ENCODE peak calls at places on chromosomes 13 and 19, in six cellular contexts. S, Z, K, W, I and R are unnamed samples.

GRCh38 chr13:52924241-52925148 is 76.1 kb upstream of the PCDH8 start:
- DNase-seq in S (peak; percentile 39), Z (no peak), K (no peak), W (no peak), I (no peak), R (no peak)

GRCh38 chr19:45103625-45104319 is 10.8 kb downstream of the PPP1R37 start:
- DNase-seq in S (no peak), Z (no peak), K (peak; percentile 44), W (no peak), I (peak; percentile 29), R (no peak)

GRCh38 chr19:47232422-47233211 is 1.6 kb upstream of the BBC3 start:
- DNase-seq in S (no peak), Z (no peak), K (no peak), W (peak; percentile 43), I (no peak), R (no peak)

GRCh38 chr19:31139871-31140505 is 209.2 kb downstream of the TSHZ3 start:
- DNase-seq in S (no peak), Z (no peak), K (no peak), W (peak; percentile 85), I (no peak), R (no peak)

GRCh38 chr19:41646589-41647204 is 19.8 kb upstream of the CEACAM4 start:
- DNase-seq in S (peak; percentile 39), Z (no peak), K (no peak), W (no peak), I (peak; percentile 21), R (no peak)

GRCh38 chr19:38046254-38047047 is 139.4 kb downstream of the SIPA1L3 start:
- DNase-seq in S (no peak), Z (no peak), K (no peak), W (no peak), I (no peak), R (no peak)

GRCh38 chr13:58991826-58992477 is 1171.8 kb downstream of the DIAPH3 start:
- DNase-seq in S (no peak), Z (no peak), K (no peak), W (no peak), I (no peak), R (no peak)

GRCh38 chr19:16324384-16325160 is at the start of gene KLF2:
- DNase-seq in S (peak; percentile 89), Z (peak; percentile 98), K (peak; percentile 96), W (peak; percentile 90), I (peak; percentile 97), R (peak; percentile 77)

GRCh38 chr19:48556163-48556562 is 4.2 kb downstream of the SULT2B1 start:
- DNase-seq in S (no peak), Z (no peak), K (no peak), W (peak; percentile 41), I (no peak), R (no peak)

GRCh38 chr19:46944918-46945628 is 74.6 kb upstream of the NPAS1 start:
- DNase-seq in S (peak; percentile 34), Z (peak; percentile 87), K (peak; percentile 84), W (peak; percentile 76), I (peak; percentile 75), R (no peak)

GRCh38 chr19:15550847-15551182 is 42.5 kb downstream of the CYP4F22 start:
- DNase-seq in S (no peak), Z (no peak), K (no peak), W (no peak), I (no peak), R (no peak)

GRCh38 chr13:39787086-39787487 is 131.6 kb downstream of the COG6 start:
- DNase-seq in S (no peak), Z (no peak), K (peak; percentile 11), W (no peak), I (no peak), R (no peak)

GRCh38 chr19:43471091-43471490 is 5.7 kb upstream of the LYPD3 start:
- DNase-seq in S (no peak), Z (no peak), K (no peak), W (no peak), I (no peak), R (no peak)

GRCh38 chr13:65339236-65339635 is 1890.9 kb downstream of the PCDH9 start:
- DNase-seq in S (no peak), Z (no peak), K (no peak), W (peak; percentile 22), I (no peak), R (no peak)

GRCh38 chr19:52997975-52998374 is 15.7 kb upstream of the ERVV-1 start:
- DNase-seq in S (no peak), Z (no peak), K (no peak), W (no peak), I (no peak), R (no peak)

GRCh38 chr13:26919311-26919710 is 158.7 kb upstream of the GPR12 start:
- DNase-seq in S (no peak), Z (no peak), K (no peak), W (no peak), I (no peak), R (no peak)

GRCh38 chr13:95643814-95644598 is 500 bp downstream of the DZIP1 start:
- DNase-seq in S (peak; percentile 80), Z (peak; percentile 59), K (peak; percentile 17), W (peak; percentile 37), I (peak; percentile 24), R (peak; percentile 83)

GRCh38 chr13:94662274-94662945 is 49.9 kb downstream of the SOX21 start:
- DNase-seq in S (peak; percentile 32), Z (no peak), K (no peak), W (no peak), I (no peak), R (no peak)

GRCh38 chr13:59533561-59534337 is 630.0 kb downstream of the DIAPH3 start:
- DNase-seq in S (no peak), Z (no peak), K (no peak), W (peak; percentile 80), I (no peak), R (no peak)

GRCh38 chr13:105552078-105552477 is 983.4 kb downstream of the EFNB2 start:
- DNase-seq in S (no peak), Z (no peak), K (no peak), W (no peak), I (no peak), R (no peak)

GRCh38 chr19:55189424-55189823 is 9.3 kb upstream of the SYT5 start:
- DNase-seq in S (no peak), Z (peak; percentile 71), K (peak; percentile 38), W (peak; percentile 96), I (no peak), R (no peak)

GRCh38 chr19:4896372-4896771 is 6.3 kb downstream of the ARRDC5 start:
- DNase-seq in S (no peak), Z (peak; percentile 77), K (no peak), W (peak; percentile 33), I (no peak), R (no peak)

GRCh38 chr19:55626350-55626749 is 2.0 kb upstream of the ZNF784 start:
- DNase-seq in S (no peak), Z (no peak), K (no peak), W (no peak), I (no peak), R (no peak)

GRCh38 chr13:29103036-29103800 is 283.1 kb downstream of the MTUS2 start:
- DNase-seq in S (no peak), Z (no peak), K (no peak), W (no peak), I (no peak), R (no peak)

GRCh38 chr13:29110003-29110402 is 289.9 kb downstream of the MTUS2 start:
- DNase-seq in S (no peak), Z (no peak), K (no peak), W (no peak), I (no peak), R (no peak)

GRCh38 chr13:29106651-29107050 is 286.5 kb downstream of the MTUS2 start:
- DNase-seq in S (no peak), Z (no peak), K (no peak), W (no peak), I (no peak), R (no peak)

GRCh38 chr13:29104461-29104860 is 284.3 kb downstream of the MTUS2 start:
- DNase-seq in S (no peak), Z (no peak), K (no peak), W (no peak), I (no peak), R (no peak)

GRCh38 chr13:29105779-29106178 is 285.6 kb downstream of the MTUS2 start:
- DNase-seq in S (peak; percentile 6), Z (no peak), K (no peak), W (no peak), I (no peak), R (no peak)
- TF ChIP-seq CTCF in S (peak; percentile 45), Z (no peak), K (no peak), W (no peak), I (no peak), R (peak; percentile 61)

DNA sequence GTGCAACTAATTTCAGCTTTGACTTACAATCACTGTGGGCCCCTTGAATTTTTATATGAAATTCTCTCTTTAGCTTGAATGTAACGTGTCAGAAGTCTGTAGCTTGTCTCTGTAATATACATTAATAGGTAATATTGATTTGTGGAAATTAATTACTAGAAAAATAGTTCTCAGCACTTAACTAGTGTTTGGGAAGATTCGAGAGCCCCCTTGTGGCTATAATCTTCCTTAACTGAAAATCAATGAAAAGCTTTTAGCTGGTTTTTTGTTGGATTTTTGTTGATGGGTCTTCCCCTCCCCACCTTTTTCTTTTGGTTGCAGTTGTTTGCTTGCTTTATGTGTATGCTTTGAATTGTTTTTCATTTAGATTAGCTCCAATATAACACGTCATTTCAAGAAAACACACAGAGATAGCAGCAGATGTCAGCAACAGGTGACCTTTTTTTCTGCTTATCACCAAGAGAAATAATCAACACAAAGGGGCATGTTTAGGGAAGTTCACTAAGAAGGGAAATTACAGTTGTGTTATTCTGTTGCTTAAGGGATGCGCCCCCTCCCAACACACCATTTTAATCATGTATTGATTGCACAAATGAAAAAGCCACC is 176.8 kb downstream of the OXGR1 start:
- DNase-seq in S (peak; percentile 14), Z (no peak), K (no peak), W (no peak), I (no peak), R (no peak)
- TF ChIP-seq CTCF in S (peak; percentile 66), Z (peak; percentile 39), K (peak; percentile 48), W (peak; percentile 48), I (peak; percentile 47), R (peak; percentile 84)

DNA sequence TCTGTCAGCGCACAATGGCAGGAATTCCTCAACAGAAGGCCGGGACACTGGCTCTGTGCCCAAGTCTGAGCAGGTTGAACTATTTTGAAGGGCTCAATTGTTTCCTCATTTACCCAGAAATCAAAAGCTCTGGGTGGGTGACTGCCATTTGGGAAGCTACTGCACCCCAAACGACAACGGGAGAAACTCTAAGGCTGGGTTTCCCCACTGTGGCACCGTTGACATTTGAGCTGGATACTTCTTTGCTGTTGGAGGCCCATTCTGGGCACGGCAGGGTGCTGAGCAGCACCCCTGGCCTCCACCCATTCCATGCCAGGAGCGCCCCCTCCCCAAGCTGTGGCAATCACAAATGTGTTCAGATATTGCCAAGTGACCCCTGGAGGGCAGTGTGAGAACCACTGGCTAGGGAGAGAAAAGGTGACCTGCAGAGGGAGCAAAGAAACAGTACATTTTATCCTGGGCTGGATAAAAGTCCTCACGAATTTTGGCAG is 62.5 kb downstream of the RFX2 start:
- DNase-seq in S (peak; percentile 84), Z (no peak), K (no peak), W (peak; percentile 28), I (no peak), R (peak; percentile 61)
- TF ChIP-seq CTCF in S (peak; percentile 80), Z (peak; percentile 19), K (no peak), W (peak; percentile 91), I (peak; percentile 48), R (peak; percentile 75)

DNA sequence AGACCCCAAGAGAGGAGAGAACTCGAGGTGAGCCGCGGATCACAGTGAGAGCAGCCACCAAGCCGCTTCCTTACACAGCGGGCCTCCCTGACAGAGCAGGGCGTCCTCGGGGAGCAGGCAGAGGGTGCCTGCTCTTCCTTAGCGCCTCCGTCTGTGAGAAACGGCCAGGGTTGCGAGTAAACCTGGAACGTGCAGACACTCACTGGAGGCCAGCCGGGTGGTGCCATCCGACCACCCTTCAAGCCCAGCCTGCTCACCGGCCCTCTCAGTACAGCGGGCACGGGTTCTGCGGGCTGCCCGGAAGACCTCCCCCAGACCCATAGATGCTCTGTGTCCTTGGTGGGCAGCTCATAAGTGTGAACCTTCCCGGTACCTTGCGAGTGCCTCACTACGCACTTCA is 9.7 kb downstream of the DOT1L start:
- DNase-seq in S (no peak), Z (no peak), K (no peak), W (no peak), I (no peak), R (no peak)
- TF ChIP-seq CTCF in S (no peak), Z (no peak), K (no peak), W (no peak), I (no peak), R (no peak)